ENCODE peak calls at places on chromosomes 2 and 18, in four cellular contexts. I is activated CD4-positive, alpha-beta T cell treated with anti-CD3 and anti-CD28 coated beads, Interleukin-2, amount 10 ng/mL, durations not matched to agents 7 days and 5 days; Z is mucosa of descending colon; C is nucleus accumbens. G is an unnamed sample.

GRCh38 chr2:69203166-69203985 is 183.7 kb downstream of the GFPT1 start:
- DNase-seq in I (no peak), Z (no peak), C (no peak), G (no peak)

GRCh38 chr2:101096619-101097142 is 54.5 kb downstream of the TBC1D8 start:
- DNase-seq in C (no peak), I (no peak), Z (no peak), G (no peak)

GRCh38 chr2:212940816-212941215 is 210.6 kb downstream of the IKZF2 start:
- DNase-seq in C (no peak), I (no peak), Z (no peak), G (no peak)

GRCh38 chr18:49788327-49788908 is 24.9 kb downstream of the ACAA2 start:
- DNase-seq in Z (no peak), C (no peak), I (no peak), G (no peak)

GRCh38 chr2:234427081-234428058 is 69.5 kb downstream of the ARL4C start:
- DNase-seq in C (no peak), I (peak), Z (no peak), G (no peak)

GRCh38 chr2:205022751-205023150 is 477.5 kb downstream of the PARD3B start:
- DNase-seq in I (no peak), Z (no peak), C (no peak), G (no peak)

GRCh38 chr2:7634370-7634769 is 717.2 kb downstream of the RNF144A start:
- DNase-seq in I (no peak), Z (no peak), C (no peak), G (no peak)

GRCh38 chr18:26865557-26865956 is at the start of gene AQP4:
- DNase-seq in C (no peak), I (no peak), Z (no peak), G (peak)

GRCh38 chr2:11179899-11180298 is 24.6 kb downstream of the SLC66A3 start:
- DNase-seq in C (no peak), Z (no peak), I (no peak), G (no peak)

GRCh38 chr18:11154369-11154982 is 5.1 kb upstream of the PIEZO2 start:
- DNase-seq in Z (no peak), C (no peak), I (no peak), G (no peak)

GRCh38 chr2:216535454-216535995 is 36.9 kb downstream of the RPL37A start:
- DNase-seq in C (no peak), I (no peak), Z (no peak), G (no peak)

GRCh38 chr2:158967731-158968395 is 577 bp upstream of the TANC1 start:
- DNase-seq in I (no peak), C (peak), Z (peak), G (peak)

GRCh38 chr2:115071534-115071933 is 629.1 kb downstream of the DPP10 start:
- DNase-seq in Z (peak), C (no peak), I (no peak), G (no peak)

GRCh38 chr2:1644427-1644826 is 99.9 kb downstream of the PXDN start:
- DNase-seq in Z (peak), I (no peak), C (no peak), G (no peak)

GRCh38 chr2:185161701-185162100 is 563.4 kb downstream of the ZNF804A start:
- DNase-seq in C (no peak), I (no peak), Z (no peak), G (no peak)

GRCh38 chr2:37912056-37912455 is 13.0 kb upstream of the RMDN2 start:
- DNase-seq in I (no peak), Z (no peak), C (no peak), G (no peak)

G was measured in upper lobe of right lung.